ENCODE peak calls at places on chromosomes 5 and 9, in nine cellular contexts. N is hypothalamus, S is T-helper 2 cell, D is sciatic nerve, Q is dorsolateral prefrontal cortex, L is endothelial cell, G is H7, O is HEK293T, H is left ventricle myocardium superior. U is an unnamed sample.

GRCh38 chr9:73034962-73035361 is 82.1 kb upstream of the ALDH1A1 start:
- DNase-seq in N (no peak), S (no peak), D (no peak), Q (no peak), L (no peak), G (no peak), O (no peak), H (no peak), U (no peak)

GRCh38 chr5:96714951-96715451 is 52.8 kb downstream of the CAST start:
- DNase-seq in N (no peak), S (peak), D (no peak), Q (no peak), L (peak), G (no peak), O (no peak), H (no peak), U (peak)

GRCh38 chr5:177233206-177233605 is 70.3 kb downstream of the RAB24 start:
- DNase-seq in N (no peak), S (no peak), D (no peak), Q (no peak), L (no peak), G (no peak), O (no peak), H (no peak), U (no peak)

GRCh38 chr9:28600226-28600625 is 1026.9 kb upstream of the C9orf72 start:
- DNase-seq in N (no peak), S (no peak), D (no peak), Q (no peak), L (no peak), G (no peak), O (no peak), H (no peak), U (no peak)

GRCh38 chr5:171483453-171484177 is 64.2 kb downstream of the FGF18 start:
- DNase-seq in N (peak), S (no peak), D (peak), Q (no peak), L (no peak), G (peak), O (no peak), H (peak), U (peak)

GRCh38 chr9:99109522-99109921 is 4.6 kb downstream of the TGFBR1 start:
- DNase-seq in N (no peak), S (no peak), D (no peak), Q (peak), L (no peak), G (no peak), O (no peak), H (no peak), U (no peak)

GRCh38 chr5:22557251-22557650 is 295.9 kb downstream of the CDH12 start:
- DNase-seq in N (no peak), S (no peak), D (no peak), Q (no peak), L (no peak), G (no peak), O (no peak), H (no peak), U (no peak)

GRCh38 chr5:39605966-39606591 is 181.3 kb upstream of the DAB2 start:
- DNase-seq in N (no peak), S (no peak), D (no peak), Q (no peak), L (no peak), G (no peak), O (no peak), H (no peak), U (no peak)

GRCh38 chr5:123610665-123611406 is 98.9 kb downstream of the CSNK1G3 start:
- DNase-seq in N (no peak), S (peak), D (no peak), Q (peak), L (peak), G (peak), O (peak), H (no peak), U (no peak)

GRCh38 chr5:134018154-134018985 is 13.6 kb upstream of the VDAC1 start:
- DNase-seq in N (no peak), S (no peak), D (no peak), Q (no peak), L (no peak), G (no peak), O (no peak), H (no peak), U (no peak)

GRCh38 chr9:117718085-117718484 is 13.9 kb downstream of the TLR4 start:
- DNase-seq in N (no peak), S (no peak), D (no peak), Q (no peak), L (no peak), G (no peak), O (no peak), H (no peak), U (no peak)

GRCh38 chr9:108816037-108816436 is 39.7 kb downstream of the ACTL7B start:
- DNase-seq in N (no peak), S (no peak), D (no peak), Q (no peak), L (peak), G (peak), O (no peak), H (peak), U (no peak)

GRCh38 chr5:159764283-159764927 is 151.9 kb upstream of the ADRA1B start:
- DNase-seq in N (no peak), S (no peak), D (no peak), Q (no peak), L (peak), G (no peak), O (no peak), H (no peak), U (no peak)

GRCh38 chr9:102362463-102363138 is 624.2 kb upstream of the GRIN3A start:
- DNase-seq in N (no peak), S (no peak), D (no peak), Q (no peak), L (no peak), G (no peak), O (no peak), H (no peak), U (no peak)

GRCh38 chr9:8224381-8224791 is 424.8 kb upstream of the DMAC1 start:
- DNase-seq in N (no peak), S (no peak), D (no peak), Q (peak), L (no peak), G (no peak), O (no peak), H (no peak), U (no peak)

GRCh38 chr5:111742595-111742994 is 14.4 kb downstream of the NREP start:
- DNase-seq in N (no peak), S (no peak), D (no peak), Q (no peak), L (no peak), G (no peak), O (peak), H (no peak), U (peak)

GRCh38 chr9:125361837-125362531 is 100.4 kb downstream of the GAPVD1 start:
- DNase-seq in N (no peak), S (no peak), D (no peak), Q (no peak), L (peak), G (peak), O (no peak), H (no peak), U (no peak)

GRCh38 chr5:59709833-59710232 is 183.7 kb downstream of the PDE4D start:
- DNase-seq in N (no peak), S (no peak), D (no peak), Q (no peak), L (no peak), G (no peak), O (no peak), H (no peak), U (no peak)

GRCh38 chr5:96662725-96663513 is 743 bp downstream of the CAST start:
- DNase-seq in N (peak), S (peak), D (peak), Q (peak), L (peak), G (peak), O (peak), H (peak), U (peak)

GRCh38 chr9:96169488-96169887 is 132.5 kb downstream of the HSD17B3 start:
- DNase-seq in N (peak), S (no peak), D (peak), Q (peak), L (peak), G (peak), O (peak), H (peak), U (no peak)

GRCh38 chr9:131031642-131032005 is 22.6 kb downstream of the LAMC3 start:
- DNase-seq in N (no peak), S (no peak), D (no peak), Q (no peak), L (no peak), G (no peak), O (no peak), H (no peak), U (no peak)

GRCh38 chr9:115006660-115007059 is 76.3 kb upstream of the TNFSF8 start:
- DNase-seq in N (no peak), S (no peak), D (no peak), Q (no peak), L (no peak), G (no peak), O (no peak), H (no peak), U (no peak)

GRCh38 chr5:77167695-77168111 is 42.8 kb upstream of the PDE8B start:
- DNase-seq in N (no peak), S (no peak), D (no peak), Q (no peak), L (no peak), G (no peak), O (no peak), H (no peak), U (no peak)

GRCh38 chr5:119302916-119303897 is 52.6 kb upstream of the TNFAIP8 start:
- DNase-seq in N (no peak), S (no peak), D (no peak), Q (no peak), L (no peak), G (no peak), O (no peak), H (no peak), U (no peak)

GRCh38 chr5:126811515-126812198 is 34.7 kb downstream of the LMNB1 start:
- DNase-seq in N (no peak), S (peak), D (no peak), Q (no peak), L (no peak), G (no peak), O (no peak), H (no peak), U (no peak)

GRCh38 chr9:131609116-131609830 is 64.0 kb downstream of the PRRT1B start:
- DNase-seq in N (peak), S (no peak), D (no peak), Q (peak), L (no peak), G (no peak), O (no peak), H (peak), U (no peak)

GRCh38 chr5:72878854-72879253 is 62.4 kb downstream of the TNPO1 start:
- DNase-seq in N (no peak), S (no peak), D (no peak), Q (peak), L (no peak), G (no peak), O (no peak), H (no peak), U (no peak)

GRCh38 chr5:163379298-163380155 is 57.9 kb upstream of the CCNG1 start:
- DNase-seq in N (no peak), S (no peak), D (no peak), Q (no peak), L (no peak), G (no peak), O (no peak), H (no peak), U (no peak)

GRCh38 chr5:40518511-40518917 is 161.2 kb upstream of the PTGER4 start:
- DNase-seq in N (no peak), S (no peak), D (no peak), Q (no peak), L (no peak), G (no peak), O (no peak), H (no peak), U (no peak)

U was measured in gastrocnemius medialis.